ENCODE peak calls at places on chromosomes 12 and 14, in five cellular contexts. X is lung, A is IMR-90, J is GM23338, F is transverse colon. I is an unnamed sample.

GRCh38 chr12:92470608-92471021 is 232.2 kb upstream of the PLEKHG7 start:
- DNase-seq in X (no peak), F (no peak), J (no peak), A (peak), I (no peak)

GRCh38 chr14:104442107-104442551 is 137.4 kb upstream of the C14orf180 start:
- DNase-seq in F (no peak), X (peak), J (no peak), A (no peak), I (no peak)

GRCh38 chr12:94049718-94050117 is 98.7 kb upstream of the PLXNC1 start:
- DNase-seq in A (no peak), X (no peak), J (no peak), F (no peak), I (no peak)

GRCh38 chr14:50744242-50744641 is 76.1 kb upstream of the SAV1 start:
- DNase-seq in X (no peak), F (no peak), A (peak), J (no peak), I (no peak)

GRCh38 chr12:77685112-77685511 is 145.6 kb upstream of the NAV3 start:
- DNase-seq in J (peak), F (peak), X (peak), A (peak), I (peak)

GRCh38 chr12:49342914-49343731 is 3.6 kb upstream of the DNAJC22 start:
- DNase-seq in F (no peak), J (peak), A (no peak), X (no peak), I (no peak)

GRCh38 chr12:45014396-45014795 is 36.5 kb downstream of the DBX2 start:
- DNase-seq in F (no peak), J (no peak), A (no peak), X (no peak), I (no peak)

GRCh38 chr12:111761099-111761498 is 5.6 kb upstream of the ALDH2 start:
- DNase-seq in X (no peak), F (peak), J (no peak), A (no peak), I (no peak)

GRCh38 chr12:126139355-126139754 is 1074.1 kb downstream of the AACS start:
- DNase-seq in J (no peak), F (no peak), A (no peak), X (no peak), I (peak)

GRCh38 chr12:11486623-11487444 is 91.5 kb upstream of the PRB2 start:
- DNase-seq in X (peak), A (peak), J (peak), F (peak), I (peak)
- H3K4me3 ChIP-seq in X (no peak), A (no peak), J (no peak), F (no peak), I (no peak)

GRCh38 chr12:64560395-64561301 is 49.6 kb upstream of the RASSF3 start:
- DNase-seq in A (peak), J (peak), X (no peak), F (no peak), I (peak)
- H3K4me3 ChIP-seq in A (no peak), J (no peak), X (no peak), F (no peak), I (no peak)

GRCh38 chr14:84468153-84468552 is 1061.8 kb upstream of the FLRT2 start:
- DNase-seq in X (no peak), F (no peak), J (no peak), A (no peak), I (no peak)

DNA sequence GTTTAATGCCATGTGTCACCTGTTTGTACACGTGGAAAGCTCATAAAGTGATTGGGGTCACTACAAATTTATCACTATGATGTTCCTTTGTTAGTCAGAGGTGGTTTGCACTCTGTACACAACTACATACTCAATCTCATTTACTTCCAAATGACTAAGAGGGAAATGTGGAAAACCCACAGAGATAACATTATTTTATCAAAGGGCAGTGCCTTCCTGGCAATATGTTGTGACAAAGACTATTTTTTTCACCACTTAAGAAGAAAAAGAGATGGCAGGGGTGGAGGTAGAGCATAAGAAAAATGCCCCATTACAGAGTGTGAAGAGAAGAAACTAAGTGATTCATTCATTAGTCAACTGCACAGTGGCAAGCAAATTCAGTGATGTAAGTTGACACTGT is 1064.1 kb upstream of the FLRT2 start:
- DNase-seq in A (no peak), J (no peak), X (no peak), F (no peak), I (no peak)
- H3K4me3 ChIP-seq in A (no peak), J (no peak), X (no peak), F (no peak), I (no peak)

DNA sequence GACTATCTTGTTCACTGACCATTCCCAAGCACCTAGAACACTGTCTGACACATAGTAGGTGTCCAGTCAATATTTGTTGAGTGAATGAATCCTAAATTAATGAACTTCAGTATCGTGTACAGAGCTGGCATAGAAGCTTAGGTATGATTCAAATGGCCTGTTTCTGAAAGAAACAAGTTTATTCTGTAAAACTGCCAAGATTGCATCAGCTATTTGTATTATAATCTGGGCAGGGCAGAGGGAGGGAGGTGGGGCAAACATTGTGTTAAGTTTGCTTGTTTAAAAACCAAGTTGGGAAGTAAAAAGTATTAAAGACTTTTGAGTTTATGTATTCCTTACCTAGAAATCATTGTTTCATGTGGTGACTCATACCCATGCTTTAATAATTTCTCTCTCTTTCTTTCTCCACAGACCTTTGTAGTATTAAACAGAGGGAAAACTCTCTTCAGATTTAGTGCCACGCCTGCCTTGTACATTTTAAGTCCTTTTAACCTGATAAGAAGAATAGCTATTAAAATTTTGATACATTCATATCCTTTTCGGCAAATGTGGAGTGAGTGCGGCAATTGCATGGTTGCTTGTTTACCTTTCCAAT is 92.8 kb downstream of the SCN8A start:
- DNase-seq in J (no peak), A (peak), X (no peak), F (peak), I (no peak)
- H3K4me3 ChIP-seq in J (no peak), A (no peak), X (no peak), F (no peak), I (no peak)

I was measured in NB4.